ENCODE peak calls at places on chromosomes 4 and X, in four cellular contexts. P is foreskin keratinocyte, Z is Right ventricle myocardium inferior, U is HT1080. Y is an unnamed sample.

GRCh38 chrX:15160558-15160957 is 109.3 kb downstream of the ASB9 start:
- DNase-seq in P (no peak), Z (no peak), U (no peak), Y (no peak)

GRCh38 chr4:84915396-84915780 is 51.1 kb downstream of the WDFY3 start:
- DNase-seq in Z (no peak), P (no peak), U (no peak), Y (no peak)

GRCh38 chr4:15536552-15537499 is 67.1 kb downstream of the CC2D2A start:
- DNase-seq in Z (no peak), U (no peak), P (no peak), Y (no peak)

GRCh38 chr4:188021548-188022249 is 26.1 kb downstream of the ZFP42 start:
- DNase-seq in Z (no peak), U (no peak), P (no peak), Y (no peak)

GRCh38 chrX:39167791-39168190 is 366.5 kb downstream of the MID1IP1 start:
- DNase-seq in P (no peak), Z (no peak), U (no peak), Y (no peak)

GRCh38 chrX:18146954-18147353 is 73.7 kb downstream of the BEND2 start:
- DNase-seq in P (no peak), U (no peak), Z (no peak), Y (no peak)

GRCh38 chrX:39762266-39762841 is 335.4 kb downstream of the BCOR start:
- DNase-seq in P (no peak), U (peak; percentile 64), Z (no peak), Y (no peak)

GRCh38 chr4:95548738-95549245 is at the start of gene UNC5C:
- DNase-seq in Z (peak; percentile 87), U (peak; percentile 66), P (no peak), Y (no peak)

GRCh38 chrX:103376979-103377324 is 614 bp downstream of the BEX3 start:
- DNase-seq in U (no peak), P (no peak), Z (no peak), Y (no peak)

GRCh38 chr4:144300616-144301015 is 160.1 kb upstream of the GYPA start:
- DNase-seq in Z (no peak), U (no peak), P (peak; percentile 74), Y (peak; percentile 6)

GRCh38 chr4:122658818-122659295 is 38.0 kb upstream of the IL21 start:
- DNase-seq in Z (no peak), P (no peak), U (no peak), Y (no peak)

GRCh38 chrX:137427813-137428212 is 138.1 kb upstream of the ZIC3 start:
- DNase-seq in P (no peak), Z (no peak), U (no peak), Y (no peak)

GRCh38 chr4:137909910-137910309 is 332.2 kb downstream of the SLC7A11 start:
- DNase-seq in U (no peak), P (no peak), Z (peak; percentile 40), Y (no peak)

GRCh38 chrX:110201799-110202198 is 116.1 kb downstream of the AMMECR1 start:
- DNase-seq in Z (no peak), U (no peak), P (no peak), Y (no peak)

GRCh38 chr4:30756553-30756952 is 36.4 kb downstream of the PCDH7 start:
- DNase-seq in U (no peak), Z (no peak), P (peak; percentile 68), Y (peak; percentile 40)

GRCh38 chr4:21769404-21770147 is 179.0 kb downstream of the KCNIP4 start:
- DNase-seq in Z (no peak), U (peak; percentile 87), P (peak; percentile 84), Y (peak; percentile 76)

GRCh38 chrX:48996969-48997368 is 5.1 kb downstream of the GRIPAP1 start:
- DNase-seq in P (no peak), U (no peak), Z (no peak), Y (no peak)

GRCh38 chr4:110682311-110682710 is 59.4 kb upstream of the PITX2 start:
- DNase-seq in U (no peak), Z (no peak), P (no peak), Y (no peak)

GRCh38 chrX:54076903-54077302 is 32.6 kb upstream of the PHF8 start:
- DNase-seq in U (peak; percentile 54), Z (no peak), P (peak; percentile 51), Y (peak; percentile 33)

GRCh38 chr4:120682981-120683380 is 239.5 kb downstream of the PRDM5 start:
- DNase-seq in Z (no peak), P (no peak), U (no peak), Y (no peak)

GRCh38 chr4:20252656-20253271 is 1.1 kb downstream of the SLIT2 start:
- DNase-seq in U (no peak), Z (peak; percentile 65), P (no peak), Y (no peak)

Y was measured in epithelial cell of prostate.